ENCODE peak calls at places on chromosomes 6 and 20, in four cellular contexts. R is heart right ventricle, Y is HFFc6, F is NCI-H2081. O is an unnamed sample.

GRCh38 chr6:73514746-73515110 is 6.1 kb downstream of the EEF1A1 start:
- DNase-seq in R (no peak), Y (no peak), F (no peak), O (no peak)

GRCh38 chr6:5634525-5634924 is 372.2 kb downstream of the NRN1 start:
- DNase-seq in R (no peak), Y (no peak), F (no peak), O (no peak)

GRCh38 chr6:105898286-105898685 is 187.8 kb upstream of the PRDM1 start:
- DNase-seq in R (no peak), Y (peak), F (no peak), O (no peak)

GRCh38 chr6:136331461-136331860 is 41.8 kb upstream of the BCLAF1 start:
- DNase-seq in R (no peak), Y (no peak), F (no peak), O (no peak)

GRCh38 chr6:56475736-56476457 is 166.8 kb downstream of the DST start:
- DNase-seq in R (no peak), Y (no peak), F (no peak), O (no peak)

GRCh38 chr6:32175711-32176475 is at the start of gene AGPAT1:
- DNase-seq in R (peak), Y (peak), F (peak), O (peak)

GRCh38 chr20:53660947-53661381 is 67.3 kb upstream of the ZNF217 start:
- DNase-seq in R (no peak), Y (no peak), F (no peak), O (peak)

GRCh38 chr20:31543966-31544598 is 29.8 kb downstream of the HM13 start:
- DNase-seq in R (no peak), Y (peak), F (no peak), O (peak)

GRCh38 chr6:135054238-135054574 is 416 bp downstream of the HBS1L start:
- DNase-seq in R (no peak), Y (no peak), F (no peak), O (no peak)